ENCODE peak calls at places on chromosome 3, in seven cellular contexts. Z, K, X, H, I, V and L are unnamed samples.

GRCh38 chr3:175659951-175660350 is 800.8 kb downstream of the NAALADL2 start:
- DNase-seq in Z (no peak), K (peak; percentile 10), X (no peak), H (no peak), I (no peak), V (no peak), L (no peak)

GRCh38 chr3:54087581-54088410 is 34.6 kb upstream of the CACNA2D3 start:
- DNase-seq in Z (no peak), K (no peak), X (no peak), H (no peak), I (no peak), V (peak; percentile 50), L (no peak)

GRCh38 chr3:19029837-19030835 is 118.2 kb upstream of the KCNH8 start:
- DNase-seq in Z (no peak), K (peak; percentile 20), X (no peak), H (no peak), I (no peak), V (no peak), L (no peak)

GRCh38 chr3:168088106-168088722 is 7.5 kb downstream of the GOLIM4 start:
- DNase-seq in Z (no peak), K (peak; percentile 18), X (no peak), H (peak; percentile 16), I (no peak), V (no peak), L (no peak)

GRCh38 chr3:13135251-13135810 is 62.1 kb upstream of the IQSEC1 start:
- DNase-seq in Z (no peak), K (no peak), X (no peak), H (no peak), I (peak; percentile 57), V (peak; percentile 44), L (no peak)

GRCh38 chr3:47533481-47533880 is 20.0 kb upstream of the ELP6 start:
- DNase-seq in Z (no peak), K (no peak), X (no peak), H (no peak), I (no peak), V (no peak), L (no peak)

GRCh38 chr3:46863261-46863782 is at the start of gene MYL3:
- DNase-seq in Z (no peak), K (no peak), X (no peak), H (no peak), I (peak; percentile 43), V (peak; percentile 18), L (no peak)

GRCh38 chr3:181709537-181710279 is 2.0 kb upstream of the SOX2 start:
- DNase-seq in Z (no peak), K (peak; percentile 75), X (peak; percentile 93), H (peak; percentile 71), I (peak; percentile 78), V (peak; percentile 80), L (peak; percentile 75)

GRCh38 chr3:14921811-14922705 is 25.3 kb upstream of the NR2C2 start:
- DNase-seq in Z (no peak), K (no peak), X (no peak), H (no peak), I (no peak), V (no peak), L (no peak)

DNA sequence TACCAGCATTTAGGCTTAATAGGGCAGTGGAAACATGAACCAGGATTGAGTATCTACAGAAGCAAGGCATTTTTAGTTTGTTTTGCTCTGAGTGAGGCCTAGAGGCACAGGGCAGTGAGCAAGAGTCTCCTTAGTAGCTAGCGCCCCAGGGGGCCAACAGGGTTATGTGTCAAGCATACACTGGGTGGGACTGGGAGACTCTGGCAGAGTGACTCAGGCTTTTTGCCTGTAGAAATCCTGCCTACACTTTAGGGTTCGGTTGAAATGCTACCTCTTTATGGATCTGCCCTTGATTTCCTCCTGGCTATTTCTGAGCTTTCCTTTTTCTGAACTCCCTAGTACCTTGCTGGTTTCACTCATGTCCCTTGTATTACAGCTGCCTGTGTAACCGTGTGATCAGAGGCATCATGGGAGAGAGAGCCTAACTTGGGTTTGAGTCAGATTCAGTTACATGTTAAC is 72.2 kb downstream of the TOP2B start:
- DNase-seq in Z (peak; percentile 64), K (peak; percentile 89), X (no peak), H (peak; percentile 20), I (peak; percentile 67), V (no peak), L (no peak)
- TF ChIP-seq CTCF in Z (peak; percentile 56), K (no peak), X (no peak), H (no peak), I (no peak), V (peak; percentile 20), L (peak; percentile 36)

GRCh38 chr3:37329465-37329864 is 155.1 kb upstream of the LRRFIP2 start:
- DNase-seq in Z (no peak), K (no peak), X (no peak), H (no peak), I (no peak), V (no peak), L (no peak)
- TF ChIP-seq CTCF in Z (no peak), K (no peak), X (no peak), H (no peak), I (no peak), V (no peak), L (no peak)

DNA sequence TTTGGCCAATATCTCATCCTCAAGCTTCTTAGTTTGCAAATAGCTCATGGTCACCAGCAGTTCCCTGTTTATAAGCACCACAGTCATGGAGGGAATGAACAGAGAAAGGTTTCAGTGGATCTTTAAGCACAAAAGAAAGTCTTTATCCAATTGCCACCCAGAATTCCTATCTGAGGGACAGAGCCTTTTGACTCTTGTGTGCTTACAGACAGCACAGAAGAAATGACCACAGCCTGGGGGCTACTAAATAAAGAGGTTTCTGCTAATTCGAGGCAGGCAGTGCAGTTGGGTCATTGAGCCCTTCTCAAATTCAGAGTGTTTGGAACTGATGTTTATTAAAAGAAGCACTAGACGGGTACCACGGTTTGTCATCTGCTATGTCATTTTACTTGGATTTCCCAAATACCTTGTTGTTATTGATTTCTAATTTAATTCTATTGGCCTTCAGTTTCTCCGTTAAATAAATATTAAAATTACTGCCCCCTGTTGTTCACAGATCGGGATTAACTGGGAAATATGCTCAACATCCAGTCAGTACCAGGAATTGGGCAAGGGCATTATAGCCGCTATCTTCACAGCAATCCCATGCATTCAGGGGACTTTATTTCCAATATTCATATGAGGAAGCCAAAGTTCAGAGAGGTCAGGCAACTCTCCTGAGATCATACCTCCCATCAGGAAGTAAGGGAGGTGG is 3.6 kb downstream of the PRICKLE2 start:
- DNase-seq in Z (no peak), K (no peak), X (no peak), H (no peak), I (no peak), V (no peak), L (no peak)
- TF ChIP-seq CTCF in Z (no peak), K (no peak), X (no peak), H (no peak), I (no peak), V (no peak), L (no peak)

GRCh38 chr3:89877230-89877629 is 769.8 kb downstream of the EPHA3 start:
- DNase-seq in Z (no peak), K (no peak), X (no peak), H (no peak), I (no peak), V (peak; percentile 25), L (no peak)

GRCh38 chr3:89876116-89876515 is 768.7 kb downstream of the EPHA3 start:
- DNase-seq in Z (no peak), K (no peak), X (no peak), H (no peak), I (no peak), V (no peak), L (no peak)
- TF ChIP-seq CTCF in Z (no peak), K (no peak), X (no peak), H (no peak), I (no peak), V (no peak), L (no peak)

DNA sequence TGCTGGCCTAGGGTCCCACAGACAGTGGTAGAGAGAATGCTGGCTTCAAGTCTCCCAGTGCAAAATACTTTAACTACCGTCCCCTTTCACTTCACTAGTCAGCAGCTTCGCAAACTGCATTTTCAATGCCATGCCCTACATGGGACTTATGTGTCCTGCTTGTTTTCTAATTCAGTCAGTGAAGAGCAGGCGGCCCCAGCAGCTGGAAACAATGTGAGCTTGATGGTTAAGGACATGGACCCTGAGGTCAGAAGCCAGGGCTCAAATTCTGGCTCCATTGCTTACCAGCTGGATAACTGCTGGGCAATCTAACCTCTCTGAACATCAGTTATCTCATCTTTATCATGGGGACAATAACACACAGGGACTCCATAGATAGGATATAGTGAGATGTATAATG is 58.4 kb downstream of the SLC12A8 start:
- DNase-seq in Z (no peak), K (no peak), X (no peak), H (no peak), I (no peak), V (no peak), L (no peak)
- TF ChIP-seq CTCF in Z (no peak), K (no peak), X (no peak), H (no peak), I (no peak), V (no peak), L (no peak)

DNA sequence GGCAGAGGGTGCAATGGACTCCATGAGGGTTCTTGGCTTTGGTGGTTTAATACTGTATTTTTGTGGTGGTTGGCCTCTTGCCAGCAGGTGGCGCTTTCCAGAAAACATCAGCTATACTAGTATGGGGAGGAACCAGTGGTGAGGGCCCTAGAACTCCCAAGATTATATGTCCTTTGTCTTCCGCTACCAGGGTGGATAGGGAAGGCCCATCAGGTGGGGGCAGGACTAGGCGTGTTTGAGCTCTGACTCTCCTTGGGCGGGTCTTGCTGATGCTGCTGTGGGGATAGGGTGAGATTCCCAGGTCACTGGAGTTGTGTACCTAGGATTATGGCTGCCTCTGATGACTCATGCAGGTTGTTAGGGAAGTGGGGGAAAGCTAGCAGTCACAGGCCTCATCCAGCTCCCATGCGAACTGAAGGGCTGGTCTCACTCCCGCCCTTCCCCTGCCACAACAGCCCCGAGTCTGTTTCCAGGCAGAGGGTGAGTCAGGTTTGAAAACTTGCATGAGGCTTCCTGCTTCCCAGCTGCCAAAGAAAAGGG is 357.7 kb downstream of the OTOL1 start:
- DNase-seq in Z (peak; percentile 62), K (peak; percentile 26), X (peak; percentile 26), H (peak; percentile 4), I (no peak), V (no peak), L (no peak)
- TF ChIP-seq CTCF in Z (peak; percentile 18), K (no peak), X (peak; percentile 54), H (no peak), I (no peak), V (no peak), L (peak; percentile 46)

GRCh38 chr3:52055537-52056351 is 627 bp downstream of the DUSP7 start:
- DNase-seq in Z (no peak), K (no peak), X (peak; percentile 48), H (peak; percentile 47), I (peak; percentile 75), V (peak; percentile 74), L (peak; percentile 34)
- TF ChIP-seq CTCF in Z (peak; percentile 15), K (peak; percentile 7), X (peak; percentile 29), H (no peak), I (no peak), V (no peak), L (peak; percentile 25)

GRCh38 chr3:76024640-76025039 is 239.3 kb upstream of the ZNF717 start:
- DNase-seq in Z (no peak), K (no peak), X (no peak), H (no peak), I (no peak), V (no peak), L (no peak)
- TF ChIP-seq CTCF in Z (peak; percentile 56), K (peak; percentile 31), X (peak; percentile 70), H (peak; percentile 12), I (no peak), V (peak; percentile 34), L (peak; percentile 67)